ENCODE peak calls at places on chromosomes 2 and 18, in seven cellular contexts. Q is effector memory CD4-positive, alpha-beta T cell; X is heart left ventricle; Y is CD8-positive, alpha-beta T cell; I is left ventricle myocardium inferior; L is naive thymus-derived CD4-positive, alpha-beta T cell; J is heart right ventricle. E is an unnamed sample. For H3K9me3, the result is how much of the 10 kb centered on the place peaks cover.

GRCh38 chr2:80852808-80853139 is 548.2 kb upstream of the LRRTM1 start:
- DNase-seq in Q (no peak), X (no peak), Y (no peak), I (no peak), L (no peak), J (no peak), E (no peak)

GRCh38 chr2:241865957-241866858 is 3.3 kb upstream of the RTP5 start:
- DNase-seq in Q (no peak), X (peak), Y (no peak), I (no peak), L (no peak), J (no peak), E (no peak)

GRCh38 chr2:86809481-86810121 is 18.9 kb upstream of the CD8A start:
- DNase-seq in Q (no peak), X (no peak), Y (peak), I (no peak), L (no peak), J (no peak), E (no peak)

GRCh38 chr18:62399781-62400308 is 74.7 kb downstream of the TNFRSF11A start:
- DNase-seq in Q (no peak), X (no peak), Y (no peak), I (no peak), L (no peak), J (no peak), E (no peak)

GRCh38 chr18:70377317-70377799 is 88.5 kb downstream of the SOCS6 start:
- DNase-seq in Q (no peak), X (no peak), Y (no peak), I (no peak), L (no peak), J (no peak), E (no peak)

GRCh38 chr18:59951591-59951990 is 51.8 kb downstream of the PMAIP1 start:
- DNase-seq in Q (no peak), X (no peak), Y (no peak), I (no peak), L (no peak), J (no peak), E (no peak)

GRCh38 chr18:55013086-55013485 is 53.8 kb upstream of the CCDC68 start:
- DNase-seq in Q (no peak), X (no peak), Y (no peak), I (no peak), L (no peak), J (no peak), E (no peak)

GRCh38 chr18:5284808-5285207 is 10.7 kb downstream of the ZBTB14 start:
- DNase-seq in Q (no peak), X (no peak), Y (no peak), I (no peak), L (no peak), J (no peak), E (no peak)

GRCh38 chr2:109562421-109562820 is 51.3 kb downstream of the SEPTIN10 start:
- DNase-seq in Q (no peak), X (no peak), Y (no peak), I (no peak), L (no peak), J (no peak), E (no peak)

GRCh38 chr2:173793649-173794565 is 171.3 kb downstream of the SP3 start:
- DNase-seq in Q (no peak), X (no peak), Y (no peak), I (no peak), L (no peak), J (no peak), E (no peak)

GRCh38 chr2:53490659-53491058 is 276.9 kb upstream of the CHAC2 start:
- DNase-seq in Q (no peak), X (peak), Y (no peak), I (peak), L (no peak), J (no peak), E (no peak)

GRCh38 chr2:99818842-99819241 is 323.5 kb downstream of the AFF3 start:
- DNase-seq in Q (no peak), X (no peak), Y (no peak), I (no peak), L (no peak), J (no peak), E (no peak)

GRCh38 chr2:149098722-149099121 is 60.2 kb downstream of the LYPD6B start:
- DNase-seq in Q (no peak), X (no peak), Y (no peak), I (no peak), L (no peak), J (no peak), E (no peak)

GRCh38 chr2:70328921-70329561 is 27.2 kb upstream of the FAM136A start:
- DNase-seq in Q (no peak), X (no peak), Y (no peak), I (no peak), L (no peak), J (no peak), E (no peak)

GRCh38 chr2:25623361-25623760 is 50.0 kb downstream of the DTNB start:
- DNase-seq in Q (no peak), X (no peak), Y (no peak), I (no peak), L (no peak), J (no peak), E (no peak)

GRCh38 chr2:144595686-144596073 is 75.8 kb upstream of the ZEB2 start:
- DNase-seq in Q (no peak), X (no peak), Y (no peak), I (no peak), L (no peak), J (no peak), E (no peak)

GRCh38 chr2:167264380-167264779 is 376.1 kb downstream of the XIRP2 start:
- DNase-seq in Q (no peak), X (no peak), Y (no peak), I (no peak), L (no peak), J (no peak), E (no peak)

GRCh38 chr2:28664120-28664842 is 87.3 kb upstream of the PPP1CB start:
- DNase-seq in Q (no peak), X (peak), Y (no peak), I (peak), L (no peak), J (no peak), E (no peak)

GRCh38 chr2:157480182-157480961 is 36.5 kb upstream of the CYTIP start:
- DNase-seq in Q (no peak), X (peak), Y (no peak), I (peak), L (no peak), J (peak), E (no peak)

GRCh38 chr2:189609853-189610252 is 29.3 kb upstream of the SLC40A1 start:
- DNase-seq in Q (no peak), X (no peak), Y (no peak), I (no peak), L (no peak), J (no peak), E (no peak)

GRCh38 chr2:9806656-9807055 is 36.6 kb upstream of the TAF1B start:
- DNase-seq in Q (no peak), X (no peak), Y (no peak), I (no peak), L (no peak), J (no peak), E (no peak)

GRCh38 chr2:72911256-72911655 is 6.1 kb upstream of the EMX1 start:
- DNase-seq in Q (no peak), X (no peak), Y (no peak), I (no peak), L (no peak), J (no peak), E (no peak)

GRCh38 chr2:219541611-219542180 is 1.9 kb downstream of the CHPF start:
- DNase-seq in Q (peak), X (peak), Y (peak), I (peak), L (peak), J (peak), E (peak)

GRCh38 chr2:17043173-17043572 is 377.5 kb upstream of the CYRIA start:
- DNase-seq in Q (no peak), X (no peak), Y (no peak), I (no peak), L (no peak), J (no peak), E (no peak)

GRCh38 chr2:31457651-31458050 is 43.1 kb upstream of the XDH start:
- DNase-seq in Q (no peak), X (no peak), Y (no peak), I (no peak), L (no peak), J (no peak), E (no peak)
- H3K9me3 ChIP-seq in Q (under half), X (under half), Y (under half), I (under half), L (under half), J (under half), E (under half)

GRCh38 chr2:112807233-112807807 is 23.0 kb upstream of the IL1A start:
- DNase-seq in Q (no peak), X (no peak), Y (no peak), I (no peak), L (no peak), J (no peak), E (no peak)
- H3K9me3 ChIP-seq in Q (under half), X (under half), Y (under half), I (under half), L (under half), J (under half), E (under half)

DNA sequence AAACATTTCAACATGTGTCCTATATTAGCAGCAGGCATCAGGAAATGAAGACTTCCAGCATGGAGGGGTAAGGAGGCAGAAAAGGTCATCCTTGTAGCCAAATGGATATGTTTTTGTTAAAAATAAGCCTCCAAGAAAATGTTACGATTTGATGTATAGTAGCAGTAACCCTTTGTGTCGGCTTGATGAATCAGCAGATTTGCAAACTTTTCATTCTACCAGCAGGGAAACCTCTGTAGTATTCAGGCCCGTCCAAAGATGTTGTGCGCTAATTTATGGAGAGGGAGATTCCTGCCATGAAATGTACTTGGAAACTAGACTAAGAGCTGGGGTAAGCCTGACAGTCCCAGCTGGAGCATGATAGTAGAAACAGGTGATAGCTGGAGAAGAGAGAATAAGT is 780.8 kb upstream of the KLHL29 start:
- DNase-seq in Q (no peak), X (no peak), Y (no peak), I (no peak), L (no peak), J (no peak), E (no peak)
- H3K9me3 ChIP-seq in Q (under half), X (under half), Y (under half), I (under half), L (under half), J (under half), E (under half)

GRCh38 chr2:57093020-57093419 is 909.2 kb downstream of the CCDC85A start:
- DNase-seq in Q (no peak), X (no peak), Y (no peak), I (no peak), L (no peak), J (no peak), E (no peak)
- H3K9me3 ChIP-seq in Q (under half), X (under half), Y (under half), I (under half), L (under half), J (under half), E (under half)

GRCh38 chr18:23910032-23910431 is 104.5 kb upstream of the TTC39C start:
- DNase-seq in Q (no peak), X (no peak), Y (no peak), I (no peak), L (no peak), J (no peak), E (no peak)

GRCh38 chr18:23903971-23904370 is 110.6 kb upstream of the TTC39C start:
- DNase-seq in Q (no peak), X (peak), Y (no peak), I (peak), L (no peak), J (no peak), E (no peak)

GRCh38 chr18:23912356-23912755 is 102.2 kb upstream of the TTC39C start:
- DNase-seq in Q (no peak), X (no peak), Y (no peak), I (no peak), L (no peak), J (no peak), E (no peak)

GRCh38 chr18:23906658-23907057 is 107.9 kb upstream of the TTC39C start:
- DNase-seq in Q (no peak), X (no peak), Y (no peak), I (no peak), L (no peak), J (no peak), E (no peak)

DNA sequence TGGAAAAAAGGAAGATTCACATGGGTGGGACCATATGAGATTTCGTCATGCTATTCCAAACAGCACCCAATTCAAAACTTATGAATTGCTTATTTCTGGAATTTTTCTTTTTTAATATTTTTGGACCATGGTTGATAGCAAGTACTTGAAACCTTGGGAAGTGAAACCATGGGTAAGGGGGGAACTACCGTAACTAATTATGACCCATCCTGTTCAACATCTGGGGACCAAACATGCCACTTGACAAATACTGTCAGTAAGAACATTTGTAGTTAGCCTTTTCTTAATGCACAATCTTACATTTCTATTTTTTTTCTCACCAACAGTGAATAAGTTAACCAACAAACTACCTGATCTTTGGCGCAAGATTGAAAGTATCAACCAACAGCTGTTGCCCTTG is 105.7 kb upstream of the TTC39C start:
- DNase-seq in Q (no peak), X (no peak), Y (no peak), I (no peak), L (no peak), J (no peak), E (no peak)
- H3K9me3 ChIP-seq in Q (under half), X (under half), Y (under half), I (under half), L (under half), J (under half), E (under half)

GRCh38 chr2:94956797-94957391 is 68.6 kb upstream of the MAL start:
- DNase-seq in Q (no peak), X (no peak), Y (peak), I (no peak), L (peak), J (no peak), E (no peak)

GRCh38 chr2:94960266-94960665 is 65.2 kb upstream of the MAL start:
- DNase-seq in Q (no peak), X (no peak), Y (no peak), I (no peak), L (no peak), J (no peak), E (no peak)

GRCh38 chr2:94958245-94958644 is 67.3 kb upstream of the MAL start:
- DNase-seq in Q (no peak), X (no peak), Y (no peak), I (no peak), L (no peak), J (no peak), E (no peak)

GRCh38 chr2:94964193-94964592 is 61.3 kb upstream of the MAL start:
- DNase-seq in Q (no peak), X (no peak), Y (no peak), I (no peak), L (no peak), J (no peak), E (no peak)

GRCh38 chr2:94960751-94961150 is 64.8 kb upstream of the MAL start:
- DNase-seq in Q (no peak), X (no peak), Y (no peak), I (no peak), L (no peak), J (no peak), E (no peak)
- H3K9me3 ChIP-seq in Q (under half), X (under half), Y (under half), I (under half), L (under half), J (under half), E (under half)

GRCh38 chr2:82636411-82637020 is 1822.6 kb downstream of the SUCLG1 start:
- DNase-seq in Q (no peak), X (no peak), Y (no peak), I (no peak), L (no peak), J (no peak), E (no peak)

GRCh38 chr2:82641781-82642180 is 1817.3 kb downstream of the SUCLG1 start:
- DNase-seq in Q (no peak), X (no peak), Y (no peak), I (no peak), L (no peak), J (no peak), E (no peak)
- H3K9me3 ChIP-seq in Q (under half), X (under half), Y (under half), I (under half), L (under half), J (under half), E (under half)

DNA sequence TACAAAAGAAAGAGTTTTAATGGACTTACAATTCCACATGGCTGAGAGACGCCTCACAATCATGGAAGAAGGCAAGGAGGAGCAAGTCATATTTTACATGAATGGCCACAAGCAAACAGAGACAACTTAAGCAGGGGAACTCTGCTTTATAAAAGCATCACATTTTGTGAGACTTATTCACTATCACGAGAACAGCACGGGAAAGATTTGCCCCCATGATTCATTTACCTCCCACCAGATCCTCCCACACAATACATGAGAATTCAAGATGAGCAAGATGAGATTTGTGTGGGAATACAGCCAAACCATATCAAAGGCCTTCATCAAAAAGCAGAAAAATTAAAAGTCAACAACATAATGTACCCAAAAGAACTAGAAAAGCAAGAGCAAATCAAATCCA is 111.0 kb upstream of the RPRM start:
- DNase-seq in Q (no peak), X (no peak), Y (no peak), I (no peak), L (no peak), J (no peak), E (no peak)
- H3K9me3 ChIP-seq in Q (under half), X (under half), Y (under half), I (half or more), L (under half), J (under half), E (under half)

E was measured in T-helper 17 cell.